ENCODE peak calls at places on chromosomes 11 and 22, in six cellular contexts. F is upper lobe of left lung, O is kidney epithelial cell, D is IMR-90, H is upper lobe of right lung, Y is pancreas. U is an unnamed sample.

GRCh38 chr11:62394825-62395538 is 23.9 kb upstream of the SCGB1A1 start:
- DNase-seq in F (peak; percentile 61), O (peak; percentile 52), D (peak; percentile 80), H (peak; percentile 82), Y (peak; percentile 80), U (peak; percentile 23)

GRCh38 chr11:76835928-76836612 is 24.6 kb upstream of the ACER3 start:
- DNase-seq in F (peak; percentile 51), O (no peak), D (peak; percentile 68), H (no peak), Y (peak; percentile 55), U (no peak)

GRCh38 chr11:125141686-125142535 is 22.6 kb upstream of the PKNOX2 start:
- DNase-seq in F (peak; percentile 34), O (no peak), D (peak; percentile 29), H (peak; percentile 71), Y (peak; percentile 44), U (no peak)

GRCh38 chr11:59102259-59102765 is 4.7 kb upstream of the FAM111B start:
- DNase-seq in F (peak; percentile 71), O (no peak), D (peak; percentile 13), H (peak; percentile 81), Y (peak; percentile 58), U (no peak)

GRCh38 chr11:61587951-61588695 is 7.2 kb upstream of the SYT7 start:
- DNase-seq in F (peak; percentile 75), O (no peak), D (no peak), H (peak; percentile 86), Y (peak; percentile 84), U (no peak)

GRCh38 chr11:92384316-92384715 is 159.7 kb downstream of the FAT3 start:
- DNase-seq in F (no peak), O (peak; percentile 23), D (peak; percentile 60), H (no peak), Y (no peak), U (no peak)

GRCh38 chr22:18076060-18076497 is 1.7 kb upstream of the PEX26 start:
- DNase-seq in F (peak; percentile 64), O (no peak), D (peak; percentile 91), H (peak; percentile 63), Y (peak; percentile 58), U (no peak)

GRCh38 chr11:44555031-44555800 is 10.2 kb upstream of the CD82 start:
- DNase-seq in F (no peak), O (no peak), D (no peak), H (no peak), Y (no peak), U (no peak)

GRCh38 chr22:23033116-23033905 is 37.0 kb upstream of the GNAZ start:
- DNase-seq in F (no peak), O (no peak), D (no peak), H (no peak), Y (no peak), U (no peak)

GRCh38 chr11:832529-833113 is at the start of gene CD151:
- DNase-seq in F (no peak), O (no peak), D (peak; percentile 45), H (peak; percentile 79), Y (peak; percentile 76), U (no peak)

GRCh38 chr11:35162795-35163194 is 23.8 kb downstream of the CD44 start:
- DNase-seq in F (no peak), O (no peak), D (peak; percentile 47), H (no peak), Y (no peak), U (peak; percentile 79)

GRCh38 chr11:35063453-35063852 is 75.5 kb upstream of the CD44 start:
- DNase-seq in F (no peak), O (no peak), D (no peak), H (no peak), Y (no peak), U (no peak)

GRCh38 chr22:22913989-22914388 is 26.4 kb downstream of the IGLL5 start:
- DNase-seq in F (no peak), O (no peak), D (no peak), H (no peak), Y (no peak), U (no peak)

GRCh38 chr11:5317301-5317700 is 6.8 kb downstream of the OR51B2 start:
- DNase-seq in F (no peak), O (no peak), D (no peak), H (no peak), Y (no peak), U (no peak)

GRCh38 chr22:49080631-49081030 is 747.0 kb downstream of the BRD1 start:
- DNase-seq in F (no peak), O (no peak), D (no peak), H (peak; percentile 46), Y (no peak), U (no peak)

GRCh38 chr22:45802074-45802473 is 130.4 kb downstream of the ATXN10 start:
- DNase-seq in F (no peak), O (no peak), D (no peak), H (no peak), Y (no peak), U (no peak)

GRCh38 chr11:125390949-125391348 is 105.1 kb downstream of the FEZ1 start:
- DNase-seq in F (no peak), O (no peak), D (peak; percentile 70), H (no peak), Y (no peak), U (no peak)

GRCh38 chr22:20429254-20430100 is 8.1 kb downstream of the SCARF2 start:
- DNase-seq in F (peak; percentile 68), O (no peak), D (no peak), H (peak; percentile 86), Y (peak; percentile 70), U (no peak)

GRCh38 chr11:61955416-61956135 is 5.4 kb downstream of the BEST1 start:
- DNase-seq in F (peak; percentile 55), O (no peak), D (no peak), H (peak; percentile 81), Y (peak; percentile 36), U (no peak)

GRCh38 chr11:88035271-88035670 is 140.0 kb downstream of the RAB38 start:
- DNase-seq in F (no peak), O (no peak), D (peak; percentile 43), H (no peak), Y (no peak), U (no peak)

GRCh38 chr11:3080733-3081385 is 23.6 kb upstream of the CARS1 start:
- DNase-seq in F (no peak), O (no peak), D (no peak), H (no peak), Y (no peak), U (no peak)

GRCh38 chr11:86594746-86595145 is 77.7 kb downstream of the ME3 start:
- DNase-seq in F (no peak), O (no peak), D (peak; percentile 71), H (no peak), Y (no peak), U (peak; percentile 53)

DNA sequence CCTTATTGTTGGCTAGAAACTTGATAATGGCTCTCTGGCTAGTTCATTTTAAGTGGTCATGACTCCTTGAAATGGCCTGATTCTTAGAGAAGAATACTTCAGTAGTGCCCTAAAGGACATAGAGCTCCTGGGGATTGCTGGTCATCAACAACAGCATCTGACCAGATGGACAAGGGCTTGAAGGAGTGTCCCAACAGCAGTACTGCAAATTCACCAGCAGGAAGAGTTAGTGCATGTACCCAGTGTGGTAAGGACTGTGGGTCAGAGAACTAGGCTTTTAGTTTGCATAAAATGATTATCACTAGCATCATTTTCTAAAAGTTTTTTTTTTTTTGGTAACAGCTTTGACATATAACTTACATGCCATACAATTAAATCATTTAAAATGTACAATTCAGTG is 39.5 kb upstream of the CUL5 start:
- DNase-seq in F (no peak), O (no peak), D (no peak), H (no peak), Y (no peak), U (no peak)
- TF ChIP-seq CTCF in F (no peak), O (no peak), D (no peak), H (no peak), Y (no peak), U (peak; percentile 18)

GRCh38 chr11:118343981-118344521 is at the start of gene CD3G:
- DNase-seq in F (no peak), O (no peak), D (no peak), H (no peak), Y (no peak), U (no peak)

GRCh38 chr11:118340437-118340836 is 2.1 kb downstream of the CD3D start:
- DNase-seq in F (no peak), O (no peak), D (no peak), H (no peak), Y (no peak), U (no peak)

GRCh38 chr11:118343248-118343647 is 743 bp upstream of the CD3D start:
- DNase-seq in F (no peak), O (no peak), D (no peak), H (no peak), Y (no peak), U (no peak)

GRCh38 chr11:118341749-118342489 is 586 bp downstream of the CD3D start:
- DNase-seq in F (no peak), O (no peak), D (no peak), H (no peak), Y (no peak), U (no peak)

GRCh38 chr11:118342503-118343161 is at the start of gene CD3D:
- DNase-seq in F (no peak), O (no peak), D (no peak), H (no peak), Y (no peak), U (no peak)
- H3K4me3 ChIP-seq in F (peak within 1 kb of the TSS; percentile 19), O (no peak within 1 kb of the TSS), D (no peak within 1 kb of the TSS), H (peak within 1 kb of the TSS; percentile 32), Y (no peak within 1 kb of the TSS), U (no peak within 1 kb of the TSS)

GRCh38 chr11:133660202-133660568 is 127.9 kb upstream of the OPCML start:
- DNase-seq in F (no peak), O (no peak), D (no peak), H (no peak), Y (no peak), U (no peak)

GRCh38 chr11:133659542-133660201 is 127.4 kb upstream of the OPCML start:
- DNase-seq in F (no peak), O (no peak), D (no peak), H (no peak), Y (no peak), U (no peak)

GRCh38 chr11:133661867-133662266 is 129.6 kb upstream of the OPCML start:
- DNase-seq in F (no peak), O (no peak), D (no peak), H (no peak), Y (no peak), U (no peak)

GRCh38 chr11:133656100-133656635 is 123.9 kb upstream of the OPCML start:
- DNase-seq in F (no peak), O (no peak), D (no peak), H (no peak), Y (no peak), U (no peak)
- TF ChIP-seq CTCF in F (no peak), O (no peak), D (no peak), H (no peak), Y (no peak), U (no peak)

DNA sequence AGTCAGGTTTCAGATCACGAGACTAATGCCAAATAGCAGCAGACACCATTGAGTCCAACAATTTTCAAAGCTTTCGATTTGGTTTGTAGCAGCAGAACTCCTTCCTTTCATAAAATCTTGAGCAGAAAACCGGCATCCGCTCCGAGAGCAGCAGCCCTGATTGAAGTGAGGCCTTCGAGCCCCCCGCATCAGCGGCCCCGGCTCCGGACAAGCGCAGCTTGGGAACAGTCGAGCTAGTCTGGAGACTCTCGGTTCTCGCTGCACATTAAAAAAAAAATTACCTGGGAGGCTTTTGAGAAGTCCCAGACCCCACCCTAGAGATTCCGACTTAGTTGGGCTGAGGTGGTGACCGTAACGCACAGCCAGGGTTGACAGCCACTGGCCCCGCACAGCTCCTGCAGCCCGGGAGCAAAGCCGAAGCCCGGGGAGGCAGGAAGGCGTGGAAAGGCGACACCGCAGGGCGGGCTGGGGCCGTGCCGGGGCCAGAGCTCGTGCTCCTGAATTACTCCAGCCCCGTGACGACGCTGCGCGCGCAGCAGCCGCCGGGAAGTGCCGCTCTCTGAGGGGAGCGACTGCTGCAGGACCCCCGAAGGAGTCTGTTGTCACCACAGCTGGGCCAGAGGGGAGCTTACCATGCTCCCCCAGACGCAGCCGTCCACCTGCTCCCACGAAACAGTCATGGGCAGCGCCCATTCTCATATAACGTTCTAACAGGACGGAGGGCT is 57.8 kb downstream of the SPATA19 start:
- DNase-seq in F (no peak), O (no peak), D (no peak), H (peak; percentile 78), Y (no peak), U (no peak)
- H3K4me3 ChIP-seq in F (peak overlapping the region; percentile 4), O (no peak overlapping the region), D (no peak overlapping the region), H (peak overlapping the region; percentile 32), Y (peak overlapping the region; percentile 28), U (no peak overlapping the region)